ENCODE peak calls at places on chromosome 16, in eight cellular contexts. One of them, this sample, is unnamed.

GRCh38 chr16:1289480-1289872 is 20.0 kb upstream of the UBE2I start:
- DNase-seq in aorta: no peak
- DNase-seq in MCF 10A: no peak
- DNase-seq in activated naive CD8-positive, alpha-beta T cell treated with anti-CD3 and anti-CD28 coated beads, Interleukin-2, amount 50 U/mL, for 16 hours: no peak
- DNase-seq in NAMALWA: no peak
- DNase-seq in stimulated activated CD4-positive, alpha-beta T cell treated with anti-CD3 and anti-CD28 coated beads, Interleukin-1b, Interleukin-23, amount 100 ng/mL, for 1 hour: no peak
- DNase-seq in activated CD4-positive, alpha-beta T cell treated with anti-CD3 and anti-CD28 coated beads, Interleukin-2, amount 50 U/mL, for 4 hours: no peak
- DNase-seq in EH: no peak
- DNase-seq in this sample: no peak

GRCh38 chr16:69833357-69833781 is 71.2 kb downstream of the WWP2 start:
- DNase-seq in MCF 10A: no peak
- DNase-seq in activated naive CD8-positive, alpha-beta T cell treated with anti-CD3 and anti-CD28 coated beads, Interleukin-2, amount 50 U/mL, for 16 hours: no peak
- DNase-seq in EH: peak; percentile 49
- DNase-seq in stimulated activated CD4-positive, alpha-beta T cell treated with anti-CD3 and anti-CD28 coated beads, Interleukin-1b, Interleukin-23, amount 100 ng/mL, for 1 hour: no peak
- DNase-seq in aorta: no peak
- DNase-seq in activated CD4-positive, alpha-beta T cell treated with anti-CD3 and anti-CD28 coated beads, Interleukin-2, amount 50 U/mL, for 4 hours: no peak
- DNase-seq in NAMALWA: no peak
- DNase-seq in this sample: peak; percentile 84

GRCh38 chr16:69486724-69487123 is 62.3 kb downstream of the CYB5B start:
- DNase-seq in aorta: no peak
- DNase-seq in MCF 10A: no peak
- DNase-seq in activated CD4-positive, alpha-beta T cell treated with anti-CD3 and anti-CD28 coated beads, Interleukin-2, amount 50 U/mL, for 4 hours: no peak
- DNase-seq in activated naive CD8-positive, alpha-beta T cell treated with anti-CD3 and anti-CD28 coated beads, Interleukin-2, amount 50 U/mL, for 16 hours: no peak
- DNase-seq in stimulated activated CD4-positive, alpha-beta T cell treated with anti-CD3 and anti-CD28 coated beads, Interleukin-1b, Interleukin-23, amount 100 ng/mL, for 1 hour: no peak
- DNase-seq in EH: no peak
- DNase-seq in NAMALWA: no peak
- DNase-seq in this sample: peak; percentile 90

GRCh38 chr16:64830653-64831052 is 291.2 kb downstream of the CDH11 start:
- DNase-seq in activated naive CD8-positive, alpha-beta T cell treated with anti-CD3 and anti-CD28 coated beads, Interleukin-2, amount 50 U/mL, for 16 hours: no peak
- DNase-seq in activated CD4-positive, alpha-beta T cell treated with anti-CD3 and anti-CD28 coated beads, Interleukin-2, amount 50 U/mL, for 4 hours: no peak
- DNase-seq in NAMALWA: no peak
- DNase-seq in MCF 10A: no peak
- DNase-seq in stimulated activated CD4-positive, alpha-beta T cell treated with anti-CD3 and anti-CD28 coated beads, Interleukin-1b, Interleukin-23, amount 100 ng/mL, for 1 hour: no peak
- DNase-seq in aorta: no peak
- DNase-seq in EH: peak; percentile 68
- DNase-seq in this sample: no peak

GRCh38 chr16:19114359-19115147 is 789 bp downstream of the ITPRIPL2 start:
- DNase-seq in stimulated activated CD4-positive, alpha-beta T cell treated with anti-CD3 and anti-CD28 coated beads, Interleukin-1b, Interleukin-23, amount 100 ng/mL, for 1 hour: no peak
- DNase-seq in activated naive CD8-positive, alpha-beta T cell treated with anti-CD3 and anti-CD28 coated beads, Interleukin-2, amount 50 U/mL, for 16 hours: no peak
- DNase-seq in aorta: peak; percentile 83
- DNase-seq in MCF 10A: peak; percentile 65
- DNase-seq in activated CD4-positive, alpha-beta T cell treated with anti-CD3 and anti-CD28 coated beads, Interleukin-2, amount 50 U/mL, for 4 hours: no peak
- DNase-seq in EH: peak; percentile 72
- DNase-seq in NAMALWA: no peak
- DNase-seq in this sample: peak; percentile 76

GRCh38 chr16:50553182-50553710 is 5.0 kb downstream of the NKD1 start:
- DNase-seq in activated naive CD8-positive, alpha-beta T cell treated with anti-CD3 and anti-CD28 coated beads, Interleukin-2, amount 50 U/mL, for 16 hours: no peak
- DNase-seq in stimulated activated CD4-positive, alpha-beta T cell treated with anti-CD3 and anti-CD28 coated beads, Interleukin-1b, Interleukin-23, amount 100 ng/mL, for 1 hour: no peak
- DNase-seq in activated CD4-positive, alpha-beta T cell treated with anti-CD3 and anti-CD28 coated beads, Interleukin-2, amount 50 U/mL, for 4 hours: no peak
- DNase-seq in NAMALWA: no peak
- DNase-seq in MCF 10A: no peak
- DNase-seq in EH: no peak
- DNase-seq in aorta: no peak
- DNase-seq in this sample: no peak

GRCh38 chr16:63614421-63614820 is 1507.4 kb downstream of the CDH11 start:
- DNase-seq in activated naive CD8-positive, alpha-beta T cell treated with anti-CD3 and anti-CD28 coated beads, Interleukin-2, amount 50 U/mL, for 16 hours: no peak
- DNase-seq in activated CD4-positive, alpha-beta T cell treated with anti-CD3 and anti-CD28 coated beads, Interleukin-2, amount 50 U/mL, for 4 hours: no peak
- DNase-seq in aorta: no peak
- DNase-seq in MCF 10A: peak; percentile 3
- DNase-seq in stimulated activated CD4-positive, alpha-beta T cell treated with anti-CD3 and anti-CD28 coated beads, Interleukin-1b, Interleukin-23, amount 100 ng/mL, for 1 hour: no peak
- DNase-seq in NAMALWA: no peak
- DNase-seq in EH: no peak
- DNase-seq in this sample: no peak

GRCh38 chr16:12271006-12271405 is 294.5 kb downstream of the SNX29 start:
- DNase-seq in NAMALWA: no peak
- DNase-seq in activated CD4-positive, alpha-beta T cell treated with anti-CD3 and anti-CD28 coated beads, Interleukin-2, amount 50 U/mL, for 4 hours: no peak
- DNase-seq in MCF 10A: peak; percentile 33
- DNase-seq in EH: peak; percentile 54
- DNase-seq in activated naive CD8-positive, alpha-beta T cell treated with anti-CD3 and anti-CD28 coated beads, Interleukin-2, amount 50 U/mL, for 16 hours: no peak
- DNase-seq in aorta: no peak
- DNase-seq in stimulated activated CD4-positive, alpha-beta T cell treated with anti-CD3 and anti-CD28 coated beads, Interleukin-1b, Interleukin-23, amount 100 ng/mL, for 1 hour: no peak
- DNase-seq in this sample: peak; percentile 66

GRCh38 chr16:3625911-3626732 is 14.7 kb upstream of the SLX4 start:
- DNase-seq in EH: peak; percentile 6
- DNase-seq in stimulated activated CD4-positive, alpha-beta T cell treated with anti-CD3 and anti-CD28 coated beads, Interleukin-1b, Interleukin-23, amount 100 ng/mL, for 1 hour: no peak
- DNase-seq in NAMALWA: peak; percentile 85
- DNase-seq in activated naive CD8-positive, alpha-beta T cell treated with anti-CD3 and anti-CD28 coated beads, Interleukin-2, amount 50 U/mL, for 16 hours: no peak
- DNase-seq in aorta: no peak
- DNase-seq in MCF 10A: no peak
- DNase-seq in activated CD4-positive, alpha-beta T cell treated with anti-CD3 and anti-CD28 coated beads, Interleukin-2, amount 50 U/mL, for 4 hours: no peak
- DNase-seq in this sample: no peak

GRCh38 chr16:79509221-79509631 is 91.3 kb downstream of the MAF start:
- DNase-seq in MCF 10A: no peak
- DNase-seq in activated naive CD8-positive, alpha-beta T cell treated with anti-CD3 and anti-CD28 coated beads, Interleukin-2, amount 50 U/mL, for 16 hours: no peak
- DNase-seq in NAMALWA: no peak
- DNase-seq in EH: no peak
- DNase-seq in activated CD4-positive, alpha-beta T cell treated with anti-CD3 and anti-CD28 coated beads, Interleukin-2, amount 50 U/mL, for 4 hours: no peak
- DNase-seq in stimulated activated CD4-positive, alpha-beta T cell treated with anti-CD3 and anti-CD28 coated beads, Interleukin-1b, Interleukin-23, amount 100 ng/mL, for 1 hour: no peak
- DNase-seq in aorta: peak; percentile 83
- DNase-seq in this sample: peak; percentile 46

GRCh38 chr16:67460168-67460567 is 20.8 kb downstream of the ATP6V0D1 start:
- DNase-seq in stimulated activated CD4-positive, alpha-beta T cell treated with anti-CD3 and anti-CD28 coated beads, Interleukin-1b, Interleukin-23, amount 100 ng/mL, for 1 hour: no peak
- DNase-seq in NAMALWA: no peak
- DNase-seq in activated CD4-positive, alpha-beta T cell treated with anti-CD3 and anti-CD28 coated beads, Interleukin-2, amount 50 U/mL, for 4 hours: no peak
- DNase-seq in activated naive CD8-positive, alpha-beta T cell treated with anti-CD3 and anti-CD28 coated beads, Interleukin-2, amount 50 U/mL, for 16 hours: no peak
- DNase-seq in aorta: no peak
- DNase-seq in EH: no peak
- DNase-seq in MCF 10A: no peak
- DNase-seq in this sample: no peak

GRCh38 chr16:29893553-29893952 is 5.8 kb downstream of the SEZ6L2 start:
- DNase-seq in activated CD4-positive, alpha-beta T cell treated with anti-CD3 and anti-CD28 coated beads, Interleukin-2, amount 50 U/mL, for 4 hours: no peak
- DNase-seq in activated naive CD8-positive, alpha-beta T cell treated with anti-CD3 and anti-CD28 coated beads, Interleukin-2, amount 50 U/mL, for 16 hours: no peak
- DNase-seq in EH: no peak
- DNase-seq in NAMALWA: no peak
- DNase-seq in stimulated activated CD4-positive, alpha-beta T cell treated with anti-CD3 and anti-CD28 coated beads, Interleukin-1b, Interleukin-23, amount 100 ng/mL, for 1 hour: no peak
- DNase-seq in MCF 10A: no peak
- DNase-seq in aorta: no peak
- DNase-seq in this sample: no peak

GRCh38 chr16:65523258-65523950 is 401.5 kb upstream of the CDH11 start:
- DNase-seq in stimulated activated CD4-positive, alpha-beta T cell treated with anti-CD3 and anti-CD28 coated beads, Interleukin-1b, Interleukin-23, amount 100 ng/mL, for 1 hour: no peak
- DNase-seq in activated naive CD8-positive, alpha-beta T cell treated with anti-CD3 and anti-CD28 coated beads, Interleukin-2, amount 50 U/mL, for 16 hours: no peak
- DNase-seq in NAMALWA: no peak
- DNase-seq in activated CD4-positive, alpha-beta T cell treated with anti-CD3 and anti-CD28 coated beads, Interleukin-2, amount 50 U/mL, for 4 hours: no peak
- DNase-seq in aorta: no peak
- DNase-seq in MCF 10A: no peak
- DNase-seq in EH: no peak
- DNase-seq in this sample: no peak

GRCh38 chr16:84985079-84986065 is 26.0 kb downstream of the ZDHHC7 start:
- DNase-seq in activated CD4-positive, alpha-beta T cell treated with anti-CD3 and anti-CD28 coated beads, Interleukin-2, amount 50 U/mL, for 4 hours: no peak
- DNase-seq in MCF 10A: peak; percentile 69
- DNase-seq in aorta: no peak
- DNase-seq in EH: peak; percentile 96
- DNase-seq in stimulated activated CD4-positive, alpha-beta T cell treated with anti-CD3 and anti-CD28 coated beads, Interleukin-1b, Interleukin-23, amount 100 ng/mL, for 1 hour: no peak
- DNase-seq in activated naive CD8-positive, alpha-beta T cell treated with anti-CD3 and anti-CD28 coated beads, Interleukin-2, amount 50 U/mL, for 16 hours: no peak
- DNase-seq in NAMALWA: no peak
- DNase-seq in this sample: no peak

GRCh38 chr16:80051040-80051439 is 450.5 kb upstream of the MAF start:
- DNase-seq in activated CD4-positive, alpha-beta T cell treated with anti-CD3 and anti-CD28 coated beads, Interleukin-2, amount 50 U/mL, for 4 hours: no peak
- DNase-seq in stimulated activated CD4-positive, alpha-beta T cell treated with anti-CD3 and anti-CD28 coated beads, Interleukin-1b, Interleukin-23, amount 100 ng/mL, for 1 hour: no peak
- DNase-seq in aorta: no peak
- DNase-seq in NAMALWA: no peak
- DNase-seq in EH: no peak
- DNase-seq in MCF 10A: no peak
- DNase-seq in activated naive CD8-positive, alpha-beta T cell treated with anti-CD3 and anti-CD28 coated beads, Interleukin-2, amount 50 U/mL, for 16 hours: no peak
- DNase-seq in this sample: no peak

GRCh38 chr16:3501783-3502400 is 1.1 kb downstream of the CLUAP1 start:
- DNase-seq in activated CD4-positive, alpha-beta T cell treated with anti-CD3 and anti-CD28 coated beads, Interleukin-2, amount 50 U/mL, for 4 hours: no peak
- DNase-seq in EH: no peak
- DNase-seq in stimulated activated CD4-positive, alpha-beta T cell treated with anti-CD3 and anti-CD28 coated beads, Interleukin-1b, Interleukin-23, amount 100 ng/mL, for 1 hour: no peak
- DNase-seq in MCF 10A: no peak
- DNase-seq in aorta: peak; percentile 29
- DNase-seq in activated naive CD8-positive, alpha-beta T cell treated with anti-CD3 and anti-CD28 coated beads, Interleukin-2, amount 50 U/mL, for 16 hours: no peak
- DNase-seq in NAMALWA: no peak
- DNase-seq in this sample: no peak

GRCh38 chr16:4515611-4516233 is 22.9 kb downstream of the CDIP1 start:
- DNase-seq in aorta: no peak
- DNase-seq in NAMALWA: no peak
- DNase-seq in activated naive CD8-positive, alpha-beta T cell treated with anti-CD3 and anti-CD28 coated beads, Interleukin-2, amount 50 U/mL, for 16 hours: no peak
- DNase-seq in stimulated activated CD4-positive, alpha-beta T cell treated with anti-CD3 and anti-CD28 coated beads, Interleukin-1b, Interleukin-23, amount 100 ng/mL, for 1 hour: no peak
- DNase-seq in activated CD4-positive, alpha-beta T cell treated with anti-CD3 and anti-CD28 coated beads, Interleukin-2, amount 50 U/mL, for 4 hours: no peak
- DNase-seq in MCF 10A: no peak
- DNase-seq in EH: no peak
- DNase-seq in this sample: no peak

GRCh38 chr16:56847173-56847948 is 17.6 kb upstream of the SLC12A3 start:
- DNase-seq in NAMALWA: no peak
- DNase-seq in aorta: no peak
- DNase-seq in EH: peak; percentile 44
- DNase-seq in activated CD4-positive, alpha-beta T cell treated with anti-CD3 and anti-CD28 coated beads, Interleukin-2, amount 50 U/mL, for 4 hours: no peak
- DNase-seq in activated naive CD8-positive, alpha-beta T cell treated with anti-CD3 and anti-CD28 coated beads, Interleukin-2, amount 50 U/mL, for 16 hours: no peak
- DNase-seq in MCF 10A: no peak
- DNase-seq in stimulated activated CD4-positive, alpha-beta T cell treated with anti-CD3 and anti-CD28 coated beads, Interleukin-1b, Interleukin-23, amount 100 ng/mL, for 1 hour: no peak
- DNase-seq in this sample: no peak

GRCh38 chr16:43294-43693 is 10.1 kb downstream of the POLR3K start:
- DNase-seq in activated CD4-positive, alpha-beta T cell treated with anti-CD3 and anti-CD28 coated beads, Interleukin-2, amount 50 U/mL, for 4 hours: no peak
- DNase-seq in aorta: no peak
- DNase-seq in NAMALWA: no peak
- DNase-seq in EH: no peak
- DNase-seq in activated naive CD8-positive, alpha-beta T cell treated with anti-CD3 and anti-CD28 coated beads, Interleukin-2, amount 50 U/mL, for 16 hours: no peak
- DNase-seq in MCF 10A: no peak
- DNase-seq in stimulated activated CD4-positive, alpha-beta T cell treated with anti-CD3 and anti-CD28 coated beads, Interleukin-1b, Interleukin-23, amount 100 ng/mL, for 1 hour: no peak
- DNase-seq in this sample: no peak

GRCh38 chr16:28591355-28591754 is 5.5 kb downstream of the SULT1A2 start:
- DNase-seq in MCF 10A: no peak
- DNase-seq in EH: no peak
- DNase-seq in activated CD4-positive, alpha-beta T cell treated with anti-CD3 and anti-CD28 coated beads, Interleukin-2, amount 50 U/mL, for 4 hours: no peak
- DNase-seq in activated naive CD8-positive, alpha-beta T cell treated with anti-CD3 and anti-CD28 coated beads, Interleukin-2, amount 50 U/mL, for 16 hours: no peak
- DNase-seq in aorta: no peak
- DNase-seq in stimulated activated CD4-positive, alpha-beta T cell treated with anti-CD3 and anti-CD28 coated beads, Interleukin-1b, Interleukin-23, amount 100 ng/mL, for 1 hour: no peak
- DNase-seq in NAMALWA: no peak
- DNase-seq in this sample: no peak

GRCh38 chr16:24829153-24829552 is 16.6 kb upstream of the SLC5A11 start:
- DNase-seq in activated naive CD8-positive, alpha-beta T cell treated with anti-CD3 and anti-CD28 coated beads, Interleukin-2, amount 50 U/mL, for 16 hours: no peak
- DNase-seq in EH: no peak
- DNase-seq in NAMALWA: no peak
- DNase-seq in aorta: no peak
- DNase-seq in MCF 10A: no peak
- DNase-seq in stimulated activated CD4-positive, alpha-beta T cell treated with anti-CD3 and anti-CD28 coated beads, Interleukin-1b, Interleukin-23, amount 100 ng/mL, for 1 hour: no peak
- DNase-seq in activated CD4-positive, alpha-beta T cell treated with anti-CD3 and anti-CD28 coated beads, Interleukin-2, amount 50 U/mL, for 4 hours: no peak
- DNase-seq in this sample: no peak

GRCh38 chr16:21262779-21263639 is 15.1 kb downstream of the CRYM start:
- DNase-seq in MCF 10A: no peak
- DNase-seq in activated CD4-positive, alpha-beta T cell treated with anti-CD3 and anti-CD28 coated beads, Interleukin-2, amount 50 U/mL, for 4 hours: no peak
- DNase-seq in stimulated activated CD4-positive, alpha-beta T cell treated with anti-CD3 and anti-CD28 coated beads, Interleukin-1b, Interleukin-23, amount 100 ng/mL, for 1 hour: no peak
- DNase-seq in NAMALWA: no peak
- DNase-seq in aorta: no peak
- DNase-seq in activated naive CD8-positive, alpha-beta T cell treated with anti-CD3 and anti-CD28 coated beads, Interleukin-2, amount 50 U/mL, for 16 hours: no peak
- DNase-seq in EH: no peak
- DNase-seq in this sample: no peak

GRCh38 chr16:30186782-30187555 is 3.6 kb downstream of the CORO1A start:
- DNase-seq in stimulated activated CD4-positive, alpha-beta T cell treated with anti-CD3 and anti-CD28 coated beads, Interleukin-1b, Interleukin-23, amount 100 ng/mL, for 1 hour: peak; percentile 73
- DNase-seq in aorta: peak; percentile 75
- DNase-seq in EH: peak; percentile 44
- DNase-seq in NAMALWA: peak; percentile 74
- DNase-seq in activated CD4-positive, alpha-beta T cell treated with anti-CD3 and anti-CD28 coated beads, Interleukin-2, amount 50 U/mL, for 4 hours: peak; percentile 88
- DNase-seq in activated naive CD8-positive, alpha-beta T cell treated with anti-CD3 and anti-CD28 coated beads, Interleukin-2, amount 50 U/mL, for 16 hours: peak; percentile 67
- DNase-seq in MCF 10A: peak; percentile 61
- DNase-seq in this sample: peak; percentile 38

GRCh38 chr16:85061566-85061965 is 34.0 kb downstream of the KIAA0513 start:
- DNase-seq in EH: no peak
- DNase-seq in stimulated activated CD4-positive, alpha-beta T cell treated with anti-CD3 and anti-CD28 coated beads, Interleukin-1b, Interleukin-23, amount 100 ng/mL, for 1 hour: no peak
- DNase-seq in MCF 10A: no peak
- DNase-seq in activated naive CD8-positive, alpha-beta T cell treated with anti-CD3 and anti-CD28 coated beads, Interleukin-2, amount 50 U/mL, for 16 hours: no peak
- DNase-seq in activated CD4-positive, alpha-beta T cell treated with anti-CD3 and anti-CD28 coated beads, Interleukin-2, amount 50 U/mL, for 4 hours: no peak
- DNase-seq in NAMALWA: no peak
- DNase-seq in aorta: peak; percentile 84
- DNase-seq in this sample: no peak

GRCh38 chr16:14454391-14454790 is 175.7 kb downstream of the PARN start:
- DNase-seq in aorta: no peak
- DNase-seq in stimulated activated CD4-positive, alpha-beta T cell treated with anti-CD3 and anti-CD28 coated beads, Interleukin-1b, Interleukin-23, amount 100 ng/mL, for 1 hour: no peak
- DNase-seq in MCF 10A: no peak
- DNase-seq in EH: peak; percentile 65
- DNase-seq in activated CD4-positive, alpha-beta T cell treated with anti-CD3 and anti-CD28 coated beads, Interleukin-2, amount 50 U/mL, for 4 hours: no peak
- DNase-seq in activated naive CD8-positive, alpha-beta T cell treated with anti-CD3 and anti-CD28 coated beads, Interleukin-2, amount 50 U/mL, for 16 hours: no peak
- DNase-seq in NAMALWA: no peak
- DNase-seq in this sample: no peak

GRCh38 chr16:58497468-58497867 is 2.5 kb upstream of the NDRG4 start:
- DNase-seq in NAMALWA: no peak
- DNase-seq in activated naive CD8-positive, alpha-beta T cell treated with anti-CD3 and anti-CD28 coated beads, Interleukin-2, amount 50 U/mL, for 16 hours: no peak
- DNase-seq in aorta: no peak
- DNase-seq in EH: no peak
- DNase-seq in MCF 10A: no peak
- DNase-seq in activated CD4-positive, alpha-beta T cell treated with anti-CD3 and anti-CD28 coated beads, Interleukin-2, amount 50 U/mL, for 4 hours: no peak
- DNase-seq in stimulated activated CD4-positive, alpha-beta T cell treated with anti-CD3 and anti-CD28 coated beads, Interleukin-1b, Interleukin-23, amount 100 ng/mL, for 1 hour: no peak
- DNase-seq in this sample: no peak

This sample was measured in NCI-H69.